ENCODE peak calls at places on chromosomes 5 and 9, in seven cellular contexts. D is H1, Z is H9, G is IMR-90, O is mesenchymal stem cell, V is neuronal stem cell, X is trophoblast cell. S is an unnamed sample.

GRCh38 chr5:74127377-74128338 is 501.7 kb downstream of the ARHGEF28 start:
- DNase-seq in O (no peak), X (peak; percentile 49), D (no peak), V (no peak), Z (no peak), G (peak; percentile 33), S (peak; percentile 67)

GRCh38 chr5:95838001-95838520 is 15.5 kb upstream of the GLRX start:
- DNase-seq in O (no peak), X (no peak), G (no peak), Z (no peak), D (no peak), V (no peak), S (no peak)

GRCh38 chr5:126544087-126544740 is 50.8 kb downstream of the ALDH7A1 start:
- DNase-seq in V (no peak), X (peak; percentile 76), O (peak; percentile 48), Z (peak; percentile 43), D (peak; percentile 52), G (peak; percentile 44), S (peak; percentile 44)

GRCh38 chr5:122403256-122403655 is 91.2 kb downstream of the SNCAIP start:
- DNase-seq in D (no peak), Z (no peak), V (no peak), O (no peak), X (no peak), G (no peak), S (no peak)

GRCh38 chr5:78953092-78953800 is 31.9 kb downstream of the ARSB start:
- DNase-seq in O (peak; percentile 9), Z (no peak), G (peak; percentile 19), D (no peak), X (no peak), V (no peak), S (no peak)

GRCh38 chr5:43711496-43711895 is 108.5 kb downstream of the NNT start:
- DNase-seq in Z (no peak), D (no peak), O (peak; percentile 32), V (no peak), X (peak; percentile 42), G (peak; percentile 47), S (peak; percentile 76)

GRCh38 chr5:126561908-126562307 is 33.1 kb downstream of the ALDH7A1 start:
- DNase-seq in V (no peak), X (no peak), D (no peak), O (peak; percentile 17), G (peak; percentile 22), Z (no peak), S (no peak)

GRCh38 chr5:5497132-5497748 is 74.8 kb downstream of the ICE1 start:
- DNase-seq in X (peak; percentile 49), V (peak; percentile 15), O (peak; percentile 37), Z (peak; percentile 74), G (peak; percentile 57), D (no peak), S (peak; percentile 68)

GRCh38 chr9:135479469-135480052 is at the start of gene PPP1R26:
- DNase-seq in D (no peak), X (no peak), O (no peak), G (no peak), V (peak; percentile 31), Z (no peak), S (no peak)

GRCh38 chr5:43608406-43608805 is 5.4 kb downstream of the NNT start:
- DNase-seq in X (no peak), G (peak; percentile 5), D (no peak), Z (no peak), O (no peak), V (no peak), S (no peak)

GRCh38 chr5:127588368-127588767 is 60.5 kb upstream of the CTXN3 start:
- DNase-seq in O (no peak), V (no peak), G (no peak), Z (no peak), D (no peak), X (no peak), S (no peak)

GRCh38 chr5:127590154-127590722 is 58.6 kb upstream of the CTXN3 start:
- DNase-seq in O (no peak), X (no peak), V (no peak), G (no peak), Z (no peak), D (no peak), S (no peak)

GRCh38 chr5:127586811-127587210 is 62.1 kb upstream of the CTXN3 start:
- DNase-seq in D (no peak), X (no peak), O (no peak), G (no peak), Z (no peak), V (no peak), S (no peak)

GRCh38 chr5:127587246-127587917 is 61.5 kb upstream of the CTXN3 start:
- DNase-seq in V (no peak), O (no peak), X (no peak), Z (no peak), G (no peak), D (no peak), S (no peak)

GRCh38 chr5:127589309-127590036 is 59.4 kb upstream of the CTXN3 start:
- DNase-seq in D (no peak), Z (no peak), G (no peak), V (no peak), O (no peak), X (no peak), S (no peak)
- H2AK5ac ChIP-seq in D (no peak overlapping the region), Z (no peak overlapping the region), G (no peak overlapping the region), V (no peak overlapping the region), O (peak overlapping the region; percentile 24), X (no peak overlapping the region), S (no peak overlapping the region)

GRCh38 chr9:130994546-130995398 is 14.2 kb upstream of the LAMC3 start:
- DNase-seq in G (no peak), Z (no peak), O (peak; percentile 14), D (no peak), V (no peak), X (no peak), S (peak; percentile 83)

GRCh38 chr9:130996672-130997394 is 12.1 kb upstream of the LAMC3 start:
- DNase-seq in O (no peak), D (no peak), X (no peak), G (no peak), Z (peak; percentile 27), V (no peak), S (no peak)

GRCh38 chr9:130996205-130996604 is 12.8 kb upstream of the LAMC3 start:
- DNase-seq in O (no peak), Z (no peak), G (no peak), X (no peak), V (no peak), D (no peak), S (no peak)

GRCh38 chr9:130994135-130994534 is 14.8 kb upstream of the LAMC3 start:
- DNase-seq in V (no peak), D (no peak), X (no peak), Z (peak; percentile 26), G (no peak), O (no peak), S (peak; percentile 46)

GRCh38 chr9:130995399-130995941 is 13.5 kb upstream of the LAMC3 start:
- DNase-seq in G (peak; percentile 56), O (peak; percentile 48), V (no peak), D (no peak), X (no peak), Z (no peak), S (peak; percentile 67)
- H2BK120ac ChIP-seq in G (no peak overlapping the region), O (no peak overlapping the region), V (no peak overlapping the region), D (no peak overlapping the region), X (no peak overlapping the region), Z (no peak overlapping the region), S (no peak overlapping the region)

GRCh38 chr9:122214507-122214906 is 14.2 kb downstream of the LHX6 start:
- DNase-seq in D (no peak), V (no peak), X (no peak), G (no peak), Z (no peak), O (no peak), S (no peak)

GRCh38 chr9:122213102-122213588 is 15.6 kb downstream of the LHX6 start:
- DNase-seq in Z (no peak), O (no peak), G (no peak), D (no peak), X (no peak), V (no peak), S (no peak)

GRCh38 chr9:122213589-122214413 is 15.0 kb downstream of the LHX6 start:
- DNase-seq in O (no peak), V (peak; percentile 82), D (peak; percentile 97), Z (peak; percentile 98), X (peak; percentile 60), G (no peak), S (peak; percentile 92)

GRCh38 chr9:122209451-122209850 is 19.3 kb downstream of the LHX6 start:
- DNase-seq in D (no peak), Z (no peak), X (no peak), G (no peak), V (no peak), O (no peak), S (no peak)

GRCh38 chr9:122212473-122213004 is 16.2 kb downstream of the LHX6 start:
- DNase-seq in Z (no peak), D (no peak), G (no peak), V (no peak), X (no peak), O (no peak), S (no peak)
- H2AK5ac ChIP-seq in Z (no peak overlapping the region), D (no peak overlapping the region), G (no peak overlapping the region), V (no peak overlapping the region), X (no peak overlapping the region), O (no peak overlapping the region), S (no peak overlapping the region)

GRCh38 chr5:132463808-132464154 is 26.8 kb downstream of the IRF1 start:
- DNase-seq in G (no peak), Z (no peak), D (no peak), O (no peak), V (no peak), X (no peak), S (no peak)

GRCh38 chr5:132461235-132461634 is 29.3 kb downstream of the IRF1 start:
- DNase-seq in X (no peak), D (no peak), Z (no peak), G (no peak), O (no peak), V (no peak), S (no peak)

GRCh38 chr5:132464155-132464939 is 26.2 kb downstream of the IRF1 start:
- DNase-seq in O (peak; percentile 63), V (no peak), Z (no peak), D (no peak), X (no peak), G (no peak), S (peak; percentile 36)

GRCh38 chr5:132461671-132462070 is 28.9 kb downstream of the IRF1 start:
- DNase-seq in O (no peak), V (no peak), X (no peak), D (no peak), G (no peak), Z (no peak), S (no peak)

DNA sequence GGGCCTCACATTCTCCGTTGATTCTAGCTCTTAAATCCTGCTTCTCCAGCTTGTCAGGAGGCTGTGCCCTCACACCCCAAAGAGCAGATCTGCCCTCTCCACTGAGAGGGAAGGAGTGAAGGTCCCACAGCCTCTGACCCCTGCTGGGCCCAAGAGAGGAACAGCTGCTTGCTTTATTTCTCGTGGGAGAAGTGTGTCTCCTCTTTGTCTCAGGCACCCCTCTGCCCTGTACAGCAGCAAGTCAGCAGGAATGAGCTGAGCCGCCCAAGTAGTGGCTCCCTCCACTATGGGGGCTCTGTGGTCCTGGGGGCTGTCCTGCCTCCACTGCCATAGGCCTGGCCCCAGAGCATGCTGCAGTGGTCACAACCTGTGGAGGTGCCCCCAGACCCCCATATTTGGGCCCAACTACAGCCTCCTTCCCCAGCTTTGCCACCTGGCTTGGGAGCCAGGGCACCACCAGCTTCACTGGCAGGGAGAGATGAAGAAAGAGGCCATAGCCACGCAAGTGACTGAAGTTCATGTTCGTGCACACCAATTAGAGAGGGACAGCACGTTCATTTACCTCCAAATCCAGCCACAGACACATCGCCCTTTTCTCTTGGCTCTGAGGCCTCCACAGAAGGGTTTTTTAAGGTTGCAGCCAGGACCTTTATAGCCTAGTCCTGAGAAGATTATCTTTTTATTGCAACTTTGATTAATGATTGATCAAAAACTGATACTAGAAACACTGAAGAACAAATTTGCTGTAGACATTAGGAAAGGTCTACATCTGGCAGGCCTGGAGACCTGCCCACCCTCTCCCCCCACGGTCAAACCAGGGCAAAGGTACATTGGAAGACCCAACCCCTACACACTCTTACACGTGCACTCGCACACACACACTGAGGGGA is 27.5 kb downstream of the IRF1 start:
- DNase-seq in D (no peak), Z (no peak), G (no peak), V (no peak), O (no peak), X (no peak), S (no peak)
- H2BK120ac ChIP-seq in D (no peak overlapping the region), Z (no peak overlapping the region), G (no peak overlapping the region), V (no peak overlapping the region), O (peak overlapping the region; percentile 21), X (no peak overlapping the region), S (no peak overlapping the region)

S was measured in mesendoderm.